ENCODE peak calls at places on chromosomes 6 and 20, in four cellular contexts. V is A673, G is glutamatergic neuron, F is RWPE2. R is an unnamed sample.

GRCh38 chr6:84926756-84927155 is 162.4 kb upstream of the TBX18 start:
- DNase-seq in G (no peak), F (no peak), V (no peak), R (peak)

GRCh38 chr6:65155083-65155482 is 551.9 kb downstream of the EYS start:
- DNase-seq in V (no peak), F (no peak), G (no peak), R (no peak)

GRCh38 chr6:108781419-108782110 is 66.7 kb upstream of the ARMC2 start:
- DNase-seq in V (peak), G (no peak), F (no peak), R (peak)

GRCh38 chr6:23228439-23229024 is 659.2 kb downstream of the HDGFL1 start:
- DNase-seq in V (no peak), F (no peak), G (no peak), R (peak)

GRCh38 chr6:168007592-168008338 is 10.3 kb downstream of the KIF25 start:
- DNase-seq in G (no peak), V (peak), F (peak), R (no peak)

GRCh38 chr20:5153152-5153467 is 26.3 kb downstream of the CDS2 start:
- DNase-seq in G (no peak), V (no peak), F (no peak), R (no peak)

GRCh38 chr6:32086661-32087573 is 22.2 kb downstream of the TNXB start:
- DNase-seq in F (no peak), G (no peak), V (peak), R (no peak)

GRCh38 chr6:168774381-168774780 is 333.4 kb downstream of the SMOC2 start:
- DNase-seq in F (no peak), V (no peak), G (no peak), R (no peak)

GRCh38 chr6:97406633-97407032 is 123.6 kb upstream of the MMS22L start:
- DNase-seq in V (no peak), F (no peak), G (no peak), R (no peak)

GRCh38 chr20:48723308-48724264 is 104.2 kb downstream of the PREX1 start:
- DNase-seq in V (no peak), G (no peak), F (peak), R (peak)

GRCh38 chr6:73394577-73395354 is at the start of gene DDX43:
- DNase-seq in F (peak), G (no peak), V (no peak), R (peak)

GRCh38 chr6:8207869-8208191 is 105.5 kb upstream of the EEF1E1 start:
- DNase-seq in V (no peak), F (no peak), G (no peak), R (no peak)

GRCh38 chr6:11947063-11947462 is 65.0 kb upstream of the HIVEP1 start:
- DNase-seq in V (no peak), G (no peak), F (no peak), R (no peak)

GRCh38 chr20:43570496-43570895 is 11.7 kb downstream of the SGK2 start:
- DNase-seq in V (no peak), F (no peak), G (no peak), R (no peak)

GRCh38 chr6:111779031-111779430 is 94.2 kb downstream of the FYN start:
- DNase-seq in G (no peak), F (no peak), V (no peak), R (no peak)

GRCh38 chr6:63721181-63721580 is 85.6 kb downstream of the PHF3 start:
- DNase-seq in F (no peak), V (no peak), G (no peak), R (no peak)

GRCh38 chr20:18267815-18268214 is 20.5 kb upstream of the ZNF133 start:
- DNase-seq in V (peak), F (no peak), G (peak), R (peak)

GRCh38 chr6:156775717-156776116 is 1.5 kb upstream of the ARID1B start:
- DNase-seq in G (no peak), F (no peak), V (no peak), R (peak)

GRCh38 chr6:44476849-44477248 is 89.3 kb downstream of the CDC5L start:
- DNase-seq in V (no peak), F (no peak), G (no peak), R (no peak)

GRCh38 chr6:75116946-75117345 is 88.9 kb downstream of the COL12A1 start:
- DNase-seq in G (no peak), F (no peak), V (no peak), R (no peak)

GRCh38 chr6:125858427-125859320 is 67.9 kb downstream of the NCOA7 start:
- DNase-seq in V (peak), G (peak), F (no peak), R (peak)